ENCODE peak calls at places on chromosomes 5 and 9, in six cellular contexts. O is endodermal cell; S is lower leg skin; U is CD4-positive, alpha-beta T cell; Q is type B pancreatic cell; F is lower lobe of right lung. J is an unnamed sample.

GRCh38 chr5:173329370-173330150 is 1.3 kb upstream of the STC2 start:
- DNase-seq in U (no peak), S (peak), O (peak), F (no peak), Q (no peak), J (no peak)

GRCh38 chr5:103259705-103260355 is 1.3 kb downstream of the MACIR start:
- DNase-seq in S (no peak), O (peak), F (no peak), U (no peak), Q (no peak), J (peak)

GRCh38 chr5:130270786-130271185 is 366.5 kb downstream of the CHSY3 start:
- DNase-seq in O (no peak), F (no peak), S (no peak), U (no peak), Q (no peak), J (no peak)

GRCh38 chr9:87557996-87558395 is 60.3 kb downstream of the DAPK1 start:
- DNase-seq in Q (peak), S (no peak), F (no peak), O (peak), U (no peak), J (peak)

GRCh38 chr5:31361906-31362900 is 168.7 kb downstream of the CDH6 start:
- DNase-seq in O (no peak), Q (no peak), F (no peak), U (no peak), S (no peak), J (peak)

GRCh38 chr9:76799481-76799880 is 35.2 kb downstream of the PCA3 start:
- DNase-seq in U (no peak), O (no peak), F (no peak), S (no peak), Q (no peak), J (no peak)

GRCh38 chr5:175609504-175609903 is 48.4 kb upstream of the HRH2 start:
- DNase-seq in U (no peak), F (no peak), S (no peak), O (no peak), Q (no peak), J (no peak)

GRCh38 chr5:142783601-142784291 is 13.6 kb downstream of the ARHGAP26 start:
- DNase-seq in Q (no peak), F (no peak), S (peak), O (peak), U (no peak), J (peak)

GRCh38 chr9:130445268-130445983 is 665 bp downstream of the ASS1 start:
- DNase-seq in U (no peak), S (no peak), Q (no peak), O (peak), F (peak), J (peak)

GRCh38 chr5:135154197-135154596 is 120.2 kb upstream of the PITX1 start:
- DNase-seq in F (no peak), U (no peak), S (peak), Q (no peak), O (peak), J (peak)

GRCh38 chr9:110767559-110768063 is 99.0 kb downstream of the MUSK start:
- DNase-seq in Q (no peak), S (peak), F (no peak), O (no peak), U (no peak), J (peak)

GRCh38 chr5:36573441-36573840 is 33.0 kb upstream of the SLC1A3 start:
- DNase-seq in Q (no peak), O (no peak), S (no peak), U (no peak), F (no peak), J (peak)

GRCh38 chr5:88824892-88825781 is 57.8 kb downstream of the MEF2C start:
- DNase-seq in O (no peak), Q (no peak), F (no peak), S (no peak), U (no peak), J (peak)

GRCh38 chr5:2286250-2286649 is 403.5 kb upstream of the IRX4 start:
- DNase-seq in F (no peak), Q (no peak), O (no peak), S (no peak), U (no peak), J (no peak)

GRCh38 chr5:31380049-31380448 is 151.8 kb downstream of the DROSHA start:
- DNase-seq in S (no peak), O (no peak), U (no peak), Q (no peak), F (no peak), J (no peak)

GRCh38 chr9:124332321-124332720 is 74.6 kb downstream of the NEK6 start:
- DNase-seq in Q (no peak), O (no peak), S (no peak), F (no peak), U (no peak), J (no peak)

GRCh38 chr9:88387733-88388202 is 476 bp upstream of the SPIN1 start:
- DNase-seq in O (no peak), S (peak), U (no peak), F (peak), Q (peak), J (peak)

GRCh38 chr5:123142206-123142915 is 53.3 kb downstream of the PRDM6 start:
- DNase-seq in U (no peak), S (no peak), Q (no peak), O (no peak), F (no peak), J (no peak)

GRCh38 chr5:116740771-116741170 is 166.1 kb upstream of the SEMA6A start:
- DNase-seq in U (no peak), F (no peak), S (no peak), O (no peak), Q (no peak), J (no peak)

GRCh38 chr5:151799407-151799806 is 27.7 kb downstream of the G3BP1 start:
- DNase-seq in F (no peak), U (no peak), Q (no peak), O (no peak), S (no peak), J (peak)

GRCh38 chr9:34072868-34073590 is 24.3 kb upstream of the UBAP2 start:
- DNase-seq in U (no peak), Q (no peak), S (no peak), O (peak), F (no peak), J (peak)

GRCh38 chr9:134287591-134288518 is 38.4 kb upstream of the RXRA start:
- DNase-seq in U (no peak), S (no peak), O (peak), Q (no peak), F (peak), J (no peak)

GRCh38 chr5:41532485-41532884 is 22.1 kb upstream of the PLCXD3 start:
- DNase-seq in Q (no peak), O (no peak), S (no peak), U (no peak), F (no peak), J (no peak)

GRCh38 chr5:133246053-133246370 is 194.2 kb downstream of the HSPA4 start:
- DNase-seq in Q (no peak), U (no peak), F (peak), O (no peak), S (no peak), J (no peak)

GRCh38 chr9:32978051-32978450 is 23.4 kb downstream of the APTX start:
- DNase-seq in O (no peak), F (no peak), Q (no peak), S (no peak), U (no peak), J (no peak)

GRCh38 chr5:129971684-129972083 is 67.4 kb downstream of the CHSY3 start:
- DNase-seq in U (no peak), O (no peak), F (no peak), S (no peak), Q (no peak), J (peak)

GRCh38 chr5:140242890-140243585 is 59.9 kb downstream of the PFDN1 start:
- DNase-seq in S (no peak), U (no peak), O (no peak), Q (no peak), F (peak), J (no peak)

GRCh38 chr9:16626577-16627130 is 243.8 kb downstream of the BNC2 start:
- DNase-seq in Q (no peak), S (no peak), O (peak), F (no peak), U (no peak), J (peak)

GRCh38 chr5:83513491-83513890 is 41.9 kb downstream of the VCAN start:
- DNase-seq in S (no peak), F (no peak), Q (no peak), U (no peak), O (no peak), J (no peak)

GRCh38 chr5:170491479-170491878 is 12.3 kb upstream of the KCNIP1 start:
- DNase-seq in O (no peak), F (no peak), U (no peak), S (no peak), Q (no peak), J (peak)

DNA sequence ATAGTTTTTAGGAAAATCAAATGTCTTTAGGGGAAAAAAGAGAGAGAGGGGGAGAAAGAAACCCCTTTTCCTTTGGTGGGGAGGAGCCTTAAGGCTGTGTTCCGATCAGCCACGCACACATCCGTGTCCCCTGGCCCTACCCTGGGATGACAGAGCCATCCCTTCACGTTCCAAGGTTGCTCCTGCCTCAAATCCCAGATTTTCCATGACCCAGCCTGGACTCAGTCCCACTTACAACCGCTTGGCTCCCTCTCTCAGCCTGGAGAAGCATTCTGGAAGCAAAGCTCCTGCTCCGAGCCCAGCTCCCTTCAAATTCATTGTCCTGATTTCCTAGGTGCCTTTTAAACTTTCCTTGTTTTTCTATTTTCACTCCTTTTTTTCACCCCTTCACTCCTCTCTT is 78.5 kb downstream of the COL27A1 start:
- DNase-seq in F (no peak), S (no peak), U (no peak), Q (no peak), O (no peak), J (no peak)
- TF ChIP-seq CTCF in F (no peak), S (no peak), U (no peak), Q (no peak), O (no peak), J (no peak)

GRCh38 chr9:136726631-136727191 is 14.3 kb downstream of the DIPK1B start:
- DNase-seq in F (no peak), Q (no peak), S (no peak), O (peak), U (no peak), J (peak)
- TF ChIP-seq CTCF in F (peak), Q (peak), S (no peak), O (peak), U (peak), J (peak)

GRCh38 chr5:147642666-147643065 is 132.8 kb upstream of the DPYSL3 start:
- DNase-seq in S (no peak), F (no peak), O (no peak), U (no peak), Q (no peak), J (no peak)
- TF ChIP-seq CTCF in S (no peak), F (no peak), O (no peak), U (no peak), Q (no peak), J (no peak)

DNA sequence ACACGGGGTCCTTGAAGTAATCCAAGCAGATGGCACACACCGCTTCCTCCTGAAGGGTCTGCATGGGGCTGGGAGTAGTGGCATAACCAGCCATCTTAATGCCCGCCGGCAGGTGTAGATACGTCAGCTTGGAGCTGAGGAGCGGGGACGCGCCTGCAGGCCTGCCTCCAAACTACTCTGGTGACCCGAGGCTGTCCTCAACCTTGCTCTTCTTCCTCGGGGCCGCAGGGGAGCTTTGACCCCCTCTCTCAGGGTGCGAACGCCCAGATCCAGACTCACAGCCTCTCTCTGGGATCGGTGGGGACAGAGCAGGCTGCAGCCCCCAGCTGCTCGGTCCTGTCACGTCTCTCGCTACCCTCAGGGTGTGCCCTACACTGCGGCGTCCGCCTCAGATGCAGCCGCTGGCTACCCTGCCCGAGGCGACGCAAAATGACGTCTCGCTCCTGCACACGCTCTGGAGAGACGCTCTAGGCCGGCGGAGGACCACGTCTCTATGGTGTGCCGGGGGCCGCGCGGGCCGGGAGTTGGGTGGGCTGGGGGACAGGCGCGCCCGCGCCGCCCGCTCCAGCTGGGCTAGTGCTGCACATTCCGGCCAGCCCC is at the start of gene TRIM52:
- DNase-seq in F (peak), O (peak), S (peak), U (peak), Q (peak), J (peak)
- TF ChIP-seq CTCF in F (peak), O (peak), S (no peak), U (no peak), Q (no peak), J (no peak)

GRCh38 chr5:150535611-150536010 is 27.7 kb downstream of the NDST1 start:
- DNase-seq in F (no peak), U (no peak), S (no peak), Q (no peak), O (no peak), J (no peak)
- TF ChIP-seq CTCF in F (no peak), U (no peak), S (no peak), Q (no peak), O (no peak), J (no peak)

DNA sequence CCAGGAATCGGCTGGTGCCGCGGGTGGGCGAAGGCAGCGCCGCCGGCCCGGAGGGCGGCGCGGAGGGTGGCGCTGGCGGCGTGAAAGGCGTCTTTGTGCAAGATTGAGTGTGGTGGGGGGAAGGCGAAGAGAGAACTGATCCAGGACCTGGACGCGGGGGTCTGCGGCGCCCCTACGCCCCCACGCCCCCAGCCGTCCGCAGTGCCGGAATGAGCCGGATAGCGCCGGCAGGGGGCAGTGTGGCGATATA is 4.5 kb upstream of the RGMB start:
- DNase-seq in Q (peak), O (peak), U (peak), S (no peak), F (peak), J (no peak)
- TF ChIP-seq CTCF in Q (peak), O (peak), U (peak), S (no peak), F (peak), J (peak)

GRCh38 chr5:157324237-157324636 is 58.3 kb downstream of the CYFIP2 start:
- DNase-seq in S (no peak), Q (no peak), F (no peak), U (no peak), O (peak), J (no peak)
- TF ChIP-seq CTCF in S (no peak), Q (peak), F (peak), U (peak), O (peak), J (peak)

GRCh38 chr9:90874194-90874593 is 72.6 kb downstream of the SYK start:
- DNase-seq in Q (no peak), U (no peak), S (peak), F (no peak), O (no peak), J (no peak)

GRCh38 chr9:90872835-90873294 is 71.2 kb downstream of the SYK start:
- DNase-seq in F (no peak), U (no peak), S (peak), O (no peak), Q (no peak), J (peak)

GRCh38 chr9:90873422-90873821 is 71.8 kb downstream of the SYK start:
- DNase-seq in F (no peak), Q (no peak), S (peak), O (no peak), U (no peak), J (no peak)

GRCh38 chr9:90870646-90871326 is 69.2 kb downstream of the SYK start:
- DNase-seq in Q (no peak), O (peak), F (no peak), U (no peak), S (no peak), J (peak)

GRCh38 chr9:90871327-90871935 is 69.8 kb downstream of the SYK start:
- DNase-seq in F (no peak), Q (no peak), U (no peak), O (no peak), S (no peak), J (peak)
- TF ChIP-seq CTCF in F (no peak), Q (peak), U (peak), O (peak), S (no peak), J (no peak)